ENCODE peak calls at places on chromosomes 4 and X, in five cellular contexts. One of them, this sample, is unnamed.
A peak's percentile ranks its signal among the peaks of the same experiment; 100 is the strongest.

GRCh38 chr4:178198691-178199090 is 756.5 kb upstream of the AGA start:
- DNase-seq in bronchial epithelial cell: no peak
- DNase-seq in heart right ventricle: no peak
- DNase-seq in endothelial cell: no peak
- DNase-seq in progenitor cell of endocrine pancreas: no peak
- DNase-seq in this sample: no peak

GRCh38 chr4:7179158-7179557 is 13.2 kb upstream of the SORCS2 start:
- DNase-seq in bronchial epithelial cell: no peak
- DNase-seq in progenitor cell of endocrine pancreas: no peak
- DNase-seq in heart right ventricle: no peak
- DNase-seq in endothelial cell: no peak
- DNase-seq in this sample: no peak

GRCh38 chrX:34638116-34638515 is 19.0 kb downstream of the TMEM47 start:
- DNase-seq in progenitor cell of endocrine pancreas: no peak
- DNase-seq in bronchial epithelial cell: peak; percentile 16
- DNase-seq in endothelial cell: peak; percentile 19
- DNase-seq in heart right ventricle: no peak
- DNase-seq in this sample: no peak

GRCh38 chrX:68416592-68416991 is 16.7 kb downstream of the OPHN1 start:
- DNase-seq in progenitor cell of endocrine pancreas: no peak
- DNase-seq in heart right ventricle: no peak
- DNase-seq in endothelial cell: no peak
- DNase-seq in bronchial epithelial cell: peak; percentile 60
- DNase-seq in this sample: no peak

GRCh38 chr4:105871997-105872396 is 23.3 kb upstream of the NPNT start:
- DNase-seq in progenitor cell of endocrine pancreas: no peak
- DNase-seq in bronchial epithelial cell: no peak
- DNase-seq in heart right ventricle: no peak
- DNase-seq in endothelial cell: no peak
- DNase-seq in this sample: no peak

GRCh38 chr4:38330321-38330720 is 333.7 kb upstream of the KLF3 start:
- DNase-seq in bronchial epithelial cell: no peak
- DNase-seq in endothelial cell: no peak
- DNase-seq in heart right ventricle: no peak
- DNase-seq in progenitor cell of endocrine pancreas: no peak
- DNase-seq in this sample: no peak

GRCh38 chr4:176780995-176781738 is 11.6 kb downstream of the VEGFC start:
- DNase-seq in bronchial epithelial cell: peak; percentile 94
- DNase-seq in progenitor cell of endocrine pancreas: no peak
- DNase-seq in endothelial cell: no peak
- DNase-seq in heart right ventricle: no peak
- DNase-seq in this sample: no peak

GRCh38 chr4:41213563-41214157 is 682 bp downstream of the APBB2 start:
- DNase-seq in bronchial epithelial cell: no peak
- DNase-seq in heart right ventricle: peak; percentile 37
- DNase-seq in endothelial cell: peak; percentile 43
- DNase-seq in progenitor cell of endocrine pancreas: peak; percentile 39
- DNase-seq in this sample: no peak

GRCh38 chr4:122747883-122748282 is 15.4 kb downstream of the BBS12 start:
- DNase-seq in bronchial epithelial cell: peak; percentile 68
- DNase-seq in heart right ventricle: no peak
- DNase-seq in progenitor cell of endocrine pancreas: no peak
- DNase-seq in endothelial cell: no peak
- DNase-seq in this sample: no peak

GRCh38 chr4:82275431-82276423 is 98.1 kb downstream of the HNRNPD start:
- DNase-seq in heart right ventricle: no peak
- DNase-seq in endothelial cell: no peak
- DNase-seq in progenitor cell of endocrine pancreas: no peak
- DNase-seq in bronchial epithelial cell: peak; percentile 16
- DNase-seq in this sample: peak; percentile 14

GRCh38 chr4:56728512-56728911 is 47.4 kb upstream of the HOPX start:
- DNase-seq in bronchial epithelial cell: peak; percentile 79
- DNase-seq in progenitor cell of endocrine pancreas: no peak
- DNase-seq in endothelial cell: no peak
- DNase-seq in heart right ventricle: peak; percentile 25
- DNase-seq in this sample: no peak

GRCh38 chr4:134906404-134907023 is 704.9 kb upstream of the PABPC4L start:
- DNase-seq in heart right ventricle: no peak
- DNase-seq in endothelial cell: peak; percentile 39
- DNase-seq in progenitor cell of endocrine pancreas: no peak
- DNase-seq in bronchial epithelial cell: peak; percentile 1
- DNase-seq in this sample: no peak

GRCh38 chr4:6258741-6259140 is 10.9 kb upstream of the WFS1 start:
- DNase-seq in progenitor cell of endocrine pancreas: no peak
- DNase-seq in bronchial epithelial cell: no peak
- DNase-seq in heart right ventricle: no peak
- DNase-seq in endothelial cell: no peak
- DNase-seq in this sample: no peak

GRCh38 chrX:71978164-71978563 is 67.5 kb downstream of the NHSL2 start:
- DNase-seq in heart right ventricle: no peak
- DNase-seq in bronchial epithelial cell: no peak
- DNase-seq in endothelial cell: no peak
- DNase-seq in progenitor cell of endocrine pancreas: no peak
- DNase-seq in this sample: no peak

GRCh38 chr4:1234811-1235292 is 14.1 kb downstream of the CTBP1 start:
- DNase-seq in bronchial epithelial cell: no peak
- DNase-seq in endothelial cell: no peak
- DNase-seq in heart right ventricle: peak; percentile 7
- DNase-seq in progenitor cell of endocrine pancreas: no peak
- DNase-seq in this sample: no peak

GRCh38 chr4:38765391-38765790 is 17.4 kb downstream of the TLR10 start:
- DNase-seq in bronchial epithelial cell: peak; percentile 72
- DNase-seq in progenitor cell of endocrine pancreas: no peak
- DNase-seq in endothelial cell: no peak
- DNase-seq in heart right ventricle: no peak
- DNase-seq in this sample: no peak

GRCh38 chrX:129523076-129524055 is at the start of gene SMARCA1:
- DNase-seq in endothelial cell: peak; percentile 40
- DNase-seq in bronchial epithelial cell: no peak
- DNase-seq in progenitor cell of endocrine pancreas: peak; percentile 51
- DNase-seq in heart right ventricle: peak; percentile 41
- DNase-seq in this sample: peak; percentile 5

GRCh38 chr4:6437682-6438264 is 34.6 kb downstream of the PPP2R2C start:
- DNase-seq in progenitor cell of endocrine pancreas: no peak
- DNase-seq in endothelial cell: no peak
- DNase-seq in bronchial epithelial cell: no peak
- DNase-seq in heart right ventricle: no peak
- DNase-seq in this sample: no peak

GRCh38 chrX:22627576-22627975 is 354.9 kb downstream of the CBLL2 start:
- DNase-seq in progenitor cell of endocrine pancreas: no peak
- DNase-seq in heart right ventricle: no peak
- DNase-seq in endothelial cell: no peak
- DNase-seq in bronchial epithelial cell: no peak
- DNase-seq in this sample: no peak

GRCh38 chrX:149871940-149872339 is 9.0 kb upstream of the MAGEA8 start:
- DNase-seq in heart right ventricle: no peak
- DNase-seq in bronchial epithelial cell: peak; percentile 29
- DNase-seq in progenitor cell of endocrine pancreas: no peak
- DNase-seq in endothelial cell: peak; percentile 55
- DNase-seq in this sample: peak; percentile 79
- TF ChIP-seq CTCF in heart right ventricle: peak; percentile 26
- TF ChIP-seq CTCF in bronchial epithelial cell: peak; percentile 50
- TF ChIP-seq CTCF in progenitor cell of endocrine pancreas: peak; percentile 53
- TF ChIP-seq CTCF in endothelial cell: peak; percentile 51
- TF ChIP-seq CTCF in this sample: peak; percentile 41

GRCh38 chrX:101417190-101417589 is 9.2 kb downstream of the HNRNPH2 start:
- DNase-seq in progenitor cell of endocrine pancreas: no peak
- DNase-seq in endothelial cell: no peak
- DNase-seq in bronchial epithelial cell: no peak
- DNase-seq in heart right ventricle: no peak
- DNase-seq in this sample: no peak

GRCh38 chrX:101416691-101417090 is 8.7 kb downstream of the HNRNPH2 start:
- DNase-seq in progenitor cell of endocrine pancreas: no peak
- DNase-seq in endothelial cell: no peak
- DNase-seq in heart right ventricle: no peak
- DNase-seq in bronchial epithelial cell: no peak
- DNase-seq in this sample: no peak

GRCh38 chrX:101417981-101418841 is 10.2 kb downstream of the HNRNPH2 start:
- DNase-seq in heart right ventricle: peak; percentile 79
- DNase-seq in endothelial cell: peak; percentile 70
- DNase-seq in bronchial epithelial cell: no peak
- DNase-seq in progenitor cell of endocrine pancreas: peak; percentile 25
- DNase-seq in this sample: peak; percentile 39

GRCh38 chrX:101411984-101412383 is 4.0 kb downstream of the HNRNPH2 start:
- DNase-seq in progenitor cell of endocrine pancreas: no peak
- DNase-seq in heart right ventricle: no peak
- DNase-seq in endothelial cell: no peak
- DNase-seq in bronchial epithelial cell: no peak
- DNase-seq in this sample: no peak

GRCh38 chrX:101415180-101416130 is 7.4 kb downstream of the HNRNPH2 start:
- DNase-seq in endothelial cell: peak; percentile 37
- DNase-seq in progenitor cell of endocrine pancreas: no peak
- DNase-seq in heart right ventricle: no peak
- DNase-seq in bronchial epithelial cell: peak; percentile 70
- DNase-seq in this sample: peak; percentile 30
- TF ChIP-seq CTCF in endothelial cell: peak; percentile 57
- TF ChIP-seq CTCF in progenitor cell of endocrine pancreas: peak; percentile 67
- TF ChIP-seq CTCF in heart right ventricle: peak; percentile 68
- TF ChIP-seq CTCF in bronchial epithelial cell: peak; percentile 62
- TF ChIP-seq CTCF in this sample: peak; percentile 60

GRCh38 chr4:73597594-73597993 is 22.6 kb downstream of the RASSF6 start:
- DNase-seq in bronchial epithelial cell: no peak
- DNase-seq in progenitor cell of endocrine pancreas: no peak
- DNase-seq in heart right ventricle: no peak
- DNase-seq in endothelial cell: no peak
- DNase-seq in this sample: no peak

GRCh38 chr4:73596001-73596400 is 24.2 kb downstream of the RASSF6 start:
- DNase-seq in bronchial epithelial cell: no peak
- DNase-seq in progenitor cell of endocrine pancreas: no peak
- DNase-seq in endothelial cell: no peak
- DNase-seq in heart right ventricle: no peak
- DNase-seq in this sample: no peak

GRCh38 chr4:73589261-73589847 is 30.9 kb downstream of the RASSF6 start:
- DNase-seq in progenitor cell of endocrine pancreas: no peak
- DNase-seq in endothelial cell: no peak
- DNase-seq in bronchial epithelial cell: peak; percentile 97
- DNase-seq in heart right ventricle: no peak
- DNase-seq in this sample: no peak

GRCh38 chr4:73589887-73590801 is 30.1 kb downstream of the RASSF6 start:
- DNase-seq in progenitor cell of endocrine pancreas: no peak
- DNase-seq in endothelial cell: no peak
- DNase-seq in heart right ventricle: no peak
- DNase-seq in bronchial epithelial cell: peak; percentile 55
- DNase-seq in this sample: no peak

DNA sequence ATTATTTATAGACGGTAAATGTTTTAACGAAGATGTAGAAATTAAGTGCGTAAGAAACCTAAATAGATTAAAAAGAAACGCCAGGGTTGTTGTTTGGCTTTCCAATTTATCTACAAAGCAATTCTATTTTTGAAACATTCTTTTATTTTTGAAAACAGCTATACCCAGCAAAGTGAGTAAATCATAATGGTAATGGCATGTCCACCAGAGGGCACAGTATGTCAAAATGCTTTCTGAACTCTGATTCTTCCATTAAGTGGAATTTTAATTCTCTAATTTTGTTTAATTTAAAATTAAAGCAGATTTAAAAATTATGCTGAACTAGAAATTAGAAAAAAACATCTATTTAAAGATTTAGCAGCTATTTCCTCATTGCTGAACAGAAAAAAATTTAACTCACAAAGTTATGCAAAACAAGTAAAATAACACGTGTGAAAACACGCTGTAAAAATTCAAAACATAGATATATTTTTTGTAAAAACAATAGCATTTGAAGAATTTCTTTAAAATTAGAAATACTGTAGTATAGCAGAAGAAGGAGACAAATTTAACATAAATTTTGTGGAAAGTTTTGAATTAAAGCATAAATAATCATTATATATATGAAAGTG is 26.5 kb downstream of the RASSF6 start:
- DNase-seq in bronchial epithelial cell: no peak
- DNase-seq in heart right ventricle: no peak
- DNase-seq in progenitor cell of endocrine pancreas: no peak
- DNase-seq in endothelial cell: peak; percentile 16
- DNase-seq in this sample: peak; percentile 8
- TF ChIP-seq CTCF in bronchial epithelial cell: peak; percentile 38
- TF ChIP-seq CTCF in heart right ventricle: peak; percentile 60
- TF ChIP-seq CTCF in progenitor cell of endocrine pancreas: peak; percentile 67
- TF ChIP-seq CTCF in endothelial cell: peak; percentile 76
- TF ChIP-seq CTCF in this sample: peak; percentile 48

GRCh38 chrX:41921492-41922124 is 1.7 kb downstream of the CASK start:
- DNase-seq in endothelial cell: no peak
- DNase-seq in heart right ventricle: no peak
- DNase-seq in bronchial epithelial cell: peak; percentile 79
- DNase-seq in progenitor cell of endocrine pancreas: no peak
- DNase-seq in this sample: no peak

GRCh38 chrX:41923925-41924693 is 755 bp upstream of the CASK start:
- DNase-seq in heart right ventricle: no peak
- DNase-seq in progenitor cell of endocrine pancreas: no peak
- DNase-seq in bronchial epithelial cell: peak; percentile 74
- DNase-seq in endothelial cell: peak; percentile 3
- DNase-seq in this sample: peak; percentile 43

GRCh38 chrX:41923257-41923924 is at the start of gene CASK:
- DNase-seq in heart right ventricle: peak; percentile 93
- DNase-seq in bronchial epithelial cell: peak; percentile 74
- DNase-seq in progenitor cell of endocrine pancreas: peak; percentile 89
- DNase-seq in endothelial cell: peak; percentile 87
- DNase-seq in this sample: peak; percentile 87

GRCh38 chrX:41922125-41922521 is 1.2 kb downstream of the CASK start:
- DNase-seq in progenitor cell of endocrine pancreas: no peak
- DNase-seq in heart right ventricle: no peak
- DNase-seq in bronchial epithelial cell: peak; percentile 27
- DNase-seq in endothelial cell: peak; percentile 2
- DNase-seq in this sample: peak; percentile 70

GRCh38 chrX:41922694-41923171 is 621 bp downstream of the CASK start:
- DNase-seq in heart right ventricle: peak; percentile 33
- DNase-seq in endothelial cell: peak; percentile 33
- DNase-seq in progenitor cell of endocrine pancreas: peak; percentile 15
- DNase-seq in bronchial epithelial cell: no peak
- DNase-seq in this sample: peak; percentile 21
- TF ChIP-seq CTCF in heart right ventricle: no peak
- TF ChIP-seq CTCF in endothelial cell: no peak
- TF ChIP-seq CTCF in progenitor cell of endocrine pancreas: peak; percentile 26
- TF ChIP-seq CTCF in bronchial epithelial cell: peak; percentile 11
- TF ChIP-seq CTCF in this sample: no peak